ENCODE peak calls at places on chromosomes 1 and 21, in nine cellular contexts. One of them, this sample, is unnamed.
A peak's percentile ranks its signal among the peaks of the same experiment; 100 is the strongest.

GRCh38 chr1:33971018-33971710 is 107.3 kb downstream of the HMGB4 start:
- DNase-seq in left lung: no peak
- DNase-seq in lower lobe of right lung: no peak
- DNase-seq in spleen: no peak
- DNase-seq in cardiac muscle cell: peak; percentile 40
- DNase-seq in IMR-90: peak; percentile 15
- DNase-seq in GM23248: peak; percentile 94
- DNase-seq in tibial nerve: no peak
- DNase-seq in naive thymus-derived CD4-positive, alpha-beta T cell: no peak
- DNase-seq in this sample: no peak

GRCh38 chr1:177912991-177913390 is 56.9 kb downstream of the SEC16B start:
- DNase-seq in lower lobe of right lung: no peak
- DNase-seq in cardiac muscle cell: no peak
- DNase-seq in spleen: no peak
- DNase-seq in left lung: no peak
- DNase-seq in tibial nerve: no peak
- DNase-seq in IMR-90: no peak
- DNase-seq in GM23248: no peak
- DNase-seq in naive thymus-derived CD4-positive, alpha-beta T cell: no peak
- DNase-seq in this sample: no peak

GRCh38 chr1:227546055-227546454 is 17.3 kb upstream of the ZNF678 start:
- DNase-seq in lower lobe of right lung: no peak
- DNase-seq in tibial nerve: no peak
- DNase-seq in cardiac muscle cell: no peak
- DNase-seq in IMR-90: no peak
- DNase-seq in spleen: peak; percentile 67
- DNase-seq in GM23248: no peak
- DNase-seq in left lung: no peak
- DNase-seq in naive thymus-derived CD4-positive, alpha-beta T cell: no peak
- DNase-seq in this sample: no peak

GRCh38 chr1:179447489-179447888 is 81.7 kb downstream of the AXDND1 start:
- DNase-seq in IMR-90: peak; percentile 2
- DNase-seq in GM23248: peak; percentile 23
- DNase-seq in left lung: no peak
- DNase-seq in tibial nerve: no peak
- DNase-seq in spleen: no peak
- DNase-seq in cardiac muscle cell: peak; percentile 8
- DNase-seq in naive thymus-derived CD4-positive, alpha-beta T cell: no peak
- DNase-seq in lower lobe of right lung: no peak
- DNase-seq in this sample: peak; percentile 53

GRCh38 chr1:183694035-183694434 is 40.9 kb upstream of the APOBEC4 start:
- DNase-seq in left lung: no peak
- DNase-seq in IMR-90: no peak
- DNase-seq in GM23248: no peak
- DNase-seq in tibial nerve: no peak
- DNase-seq in lower lobe of right lung: no peak
- DNase-seq in cardiac muscle cell: peak; percentile 36
- DNase-seq in naive thymus-derived CD4-positive, alpha-beta T cell: no peak
- DNase-seq in spleen: no peak
- DNase-seq in this sample: no peak

GRCh38 chr1:106536741-106537140 is 519.7 kb upstream of the PRMT6 start:
- DNase-seq in left lung: no peak
- DNase-seq in tibial nerve: no peak
- DNase-seq in IMR-90: no peak
- DNase-seq in GM23248: peak; percentile 84
- DNase-seq in naive thymus-derived CD4-positive, alpha-beta T cell: no peak
- DNase-seq in cardiac muscle cell: no peak
- DNase-seq in lower lobe of right lung: no peak
- DNase-seq in spleen: no peak
- DNase-seq in this sample: no peak

GRCh38 chr1:53081384-53082066 is 19.5 kb downstream of the PODN start:
- DNase-seq in tibial nerve: no peak
- DNase-seq in GM23248: no peak
- DNase-seq in left lung: no peak
- DNase-seq in lower lobe of right lung: peak; percentile 32
- DNase-seq in cardiac muscle cell: no peak
- DNase-seq in naive thymus-derived CD4-positive, alpha-beta T cell: no peak
- DNase-seq in IMR-90: no peak
- DNase-seq in spleen: peak; percentile 66
- DNase-seq in this sample: no peak

GRCh38 chr1:53068314-53069084 is 6.5 kb downstream of the PODN start:
- DNase-seq in tibial nerve: no peak
- DNase-seq in spleen: no peak
- DNase-seq in GM23248: no peak
- DNase-seq in cardiac muscle cell: no peak
- DNase-seq in naive thymus-derived CD4-positive, alpha-beta T cell: peak; percentile 4
- DNase-seq in lower lobe of right lung: peak; percentile 21
- DNase-seq in left lung: peak; percentile 22
- DNase-seq in IMR-90: no peak
- DNase-seq in this sample: no peak

GRCh38 chr1:150182233-150182632 is 32.5 kb downstream of the PLEKHO1 start:
- DNase-seq in tibial nerve: no peak
- DNase-seq in naive thymus-derived CD4-positive, alpha-beta T cell: no peak
- DNase-seq in spleen: no peak
- DNase-seq in cardiac muscle cell: no peak
- DNase-seq in GM23248: no peak
- DNase-seq in left lung: no peak
- DNase-seq in IMR-90: no peak
- DNase-seq in lower lobe of right lung: no peak
- DNase-seq in this sample: peak; percentile 30

GRCh38 chr1:200896571-200897187 is 2.0 kb downstream of the INAVA start:
- DNase-seq in GM23248: no peak
- DNase-seq in spleen: peak; percentile 33
- DNase-seq in naive thymus-derived CD4-positive, alpha-beta T cell: no peak
- DNase-seq in lower lobe of right lung: peak; percentile 64
- DNase-seq in left lung: peak; percentile 72
- DNase-seq in IMR-90: no peak
- DNase-seq in cardiac muscle cell: peak; percentile 47
- DNase-seq in tibial nerve: no peak
- DNase-seq in this sample: no peak

GRCh38 chr1:119139857-119140176 is 636 bp downstream of the WARS2 start:
- DNase-seq in tibial nerve: no peak
- DNase-seq in lower lobe of right lung: no peak
- DNase-seq in naive thymus-derived CD4-positive, alpha-beta T cell: no peak
- DNase-seq in IMR-90: no peak
- DNase-seq in left lung: peak; percentile 41
- DNase-seq in cardiac muscle cell: no peak
- DNase-seq in spleen: no peak
- DNase-seq in GM23248: no peak
- DNase-seq in this sample: no peak

GRCh38 chr1:121558514-121558913 is 373.7 kb downstream of the SRGAP2C start:
- DNase-seq in left lung: no peak
- DNase-seq in GM23248: peak; percentile 93
- DNase-seq in IMR-90: peak; percentile 90
- DNase-seq in spleen: no peak
- DNase-seq in tibial nerve: no peak
- DNase-seq in naive thymus-derived CD4-positive, alpha-beta T cell: no peak
- DNase-seq in cardiac muscle cell: peak; percentile 75
- DNase-seq in lower lobe of right lung: no peak
- DNase-seq in this sample: no peak

GRCh38 chr1:221097479-221098281 is 218.4 kb downstream of the HLX start:
- DNase-seq in cardiac muscle cell: peak; percentile 92
- DNase-seq in lower lobe of right lung: no peak
- DNase-seq in spleen: no peak
- DNase-seq in GM23248: peak; percentile 94
- DNase-seq in tibial nerve: peak; percentile 43
- DNase-seq in left lung: no peak
- DNase-seq in IMR-90: peak; percentile 88
- DNase-seq in naive thymus-derived CD4-positive, alpha-beta T cell: no peak
- DNase-seq in this sample: no peak

GRCh38 chr1:31405578-31406245 is 7.3 kb upstream of the SERINC2 start:
- DNase-seq in cardiac muscle cell: no peak
- DNase-seq in naive thymus-derived CD4-positive, alpha-beta T cell: no peak
- DNase-seq in GM23248: no peak
- DNase-seq in spleen: no peak
- DNase-seq in tibial nerve: no peak
- DNase-seq in lower lobe of right lung: no peak
- DNase-seq in left lung: no peak
- DNase-seq in IMR-90: no peak
- DNase-seq in this sample: no peak

GRCh38 chr1:41773144-41773571 is 145.6 kb downstream of the HIVEP3 start:
- DNase-seq in spleen: no peak
- DNase-seq in cardiac muscle cell: peak; percentile 89
- DNase-seq in tibial nerve: peak; percentile 62
- DNase-seq in IMR-90: peak; percentile 80
- DNase-seq in naive thymus-derived CD4-positive, alpha-beta T cell: no peak
- DNase-seq in lower lobe of right lung: no peak
- DNase-seq in left lung: no peak
- DNase-seq in GM23248: peak; percentile 91
- DNase-seq in this sample: no peak

GRCh38 chr1:113219377-113219776 is 146.4 kb downstream of the LRIG2 start:
- DNase-seq in cardiac muscle cell: no peak
- DNase-seq in IMR-90: no peak
- DNase-seq in lower lobe of right lung: no peak
- DNase-seq in GM23248: no peak
- DNase-seq in naive thymus-derived CD4-positive, alpha-beta T cell: no peak
- DNase-seq in tibial nerve: no peak
- DNase-seq in left lung: no peak
- DNase-seq in spleen: no peak
- DNase-seq in this sample: peak; percentile 30

GRCh38 chr1:113217447-113218208 is 144.6 kb downstream of the LRIG2 start:
- DNase-seq in lower lobe of right lung: no peak
- DNase-seq in naive thymus-derived CD4-positive, alpha-beta T cell: no peak
- DNase-seq in spleen: no peak
- DNase-seq in left lung: no peak
- DNase-seq in IMR-90: no peak
- DNase-seq in cardiac muscle cell: no peak
- DNase-seq in tibial nerve: no peak
- DNase-seq in GM23248: no peak
- DNase-seq in this sample: no peak

GRCh38 chr1:113211467-113211866 is 138.5 kb downstream of the LRIG2 start:
- DNase-seq in GM23248: no peak
- DNase-seq in lower lobe of right lung: no peak
- DNase-seq in naive thymus-derived CD4-positive, alpha-beta T cell: no peak
- DNase-seq in left lung: no peak
- DNase-seq in IMR-90: no peak
- DNase-seq in spleen: no peak
- DNase-seq in tibial nerve: no peak
- DNase-seq in cardiac muscle cell: no peak
- DNase-seq in this sample: no peak

GRCh38 chr1:113216664-113217063 is 143.7 kb downstream of the LRIG2 start:
- DNase-seq in tibial nerve: no peak
- DNase-seq in GM23248: no peak
- DNase-seq in IMR-90: no peak
- DNase-seq in left lung: no peak
- DNase-seq in naive thymus-derived CD4-positive, alpha-beta T cell: no peak
- DNase-seq in spleen: no peak
- DNase-seq in lower lobe of right lung: no peak
- DNase-seq in cardiac muscle cell: no peak
- DNase-seq in this sample: no peak

DNA sequence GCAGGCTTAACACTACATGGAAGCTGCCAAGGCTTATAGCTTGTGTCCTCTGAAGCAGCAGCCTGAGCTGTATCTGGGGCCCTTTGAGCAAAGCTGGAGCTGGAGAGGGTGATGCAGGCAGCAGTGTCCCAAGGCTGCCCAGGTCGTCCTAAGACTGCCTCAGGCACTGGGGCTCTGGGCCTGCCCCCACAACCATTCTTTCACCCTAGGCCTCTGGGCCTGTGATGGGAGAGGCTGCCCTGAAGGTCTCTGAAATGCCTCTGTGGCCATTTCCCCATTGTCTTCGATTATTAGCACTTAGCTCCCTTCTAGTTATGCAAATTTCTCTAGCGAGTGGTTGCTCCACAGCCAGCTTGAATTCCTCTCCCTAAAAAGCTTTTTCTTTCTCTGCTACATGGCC is 142.0 kb downstream of the LRIG2 start:
- DNase-seq in lower lobe of right lung: no peak
- DNase-seq in IMR-90: no peak
- DNase-seq in left lung: no peak
- DNase-seq in tibial nerve: no peak
- DNase-seq in naive thymus-derived CD4-positive, alpha-beta T cell: no peak
- DNase-seq in cardiac muscle cell: no peak
- DNase-seq in spleen: no peak
- DNase-seq in GM23248: no peak
- DNase-seq in this sample: no peak
- H3K4me3 ChIP-seq in lower lobe of right lung: no peak overlapping the region
- H3K4me3 ChIP-seq in IMR-90: no peak overlapping the region
- H3K4me3 ChIP-seq in left lung: no peak overlapping the region
- H3K4me3 ChIP-seq in tibial nerve: no peak overlapping the region
- H3K4me3 ChIP-seq in naive thymus-derived CD4-positive, alpha-beta T cell: no peak overlapping the region
- H3K4me3 ChIP-seq in cardiac muscle cell: no peak overlapping the region
- H3K4me3 ChIP-seq in spleen: no peak overlapping the region
- H3K4me3 ChIP-seq in GM23248: no peak overlapping the region
- H3K4me3 ChIP-seq in this sample: no peak overlapping the region

GRCh38 chr1:233614173-233614742 is 352 bp downstream of the KCNK1 start:
- DNase-seq in spleen: no peak
- DNase-seq in IMR-90: peak; percentile 19
- DNase-seq in lower lobe of right lung: peak; percentile 51
- DNase-seq in naive thymus-derived CD4-positive, alpha-beta T cell: no peak
- DNase-seq in GM23248: peak; percentile 84
- DNase-seq in cardiac muscle cell: peak; percentile 64
- DNase-seq in left lung: peak; percentile 41
- DNase-seq in tibial nerve: no peak
- DNase-seq in this sample: no peak
- H3K4me1 ChIP-seq in spleen: peaks cover 13% of the 10 kb centered on the region
- H3K4me1 ChIP-seq in IMR-90: no peaks in the 10 kb centered on the region
- H3K4me1 ChIP-seq in lower lobe of right lung: no peaks in the 10 kb centered on the region
- H3K4me1 ChIP-seq in naive thymus-derived CD4-positive, alpha-beta T cell: no peaks in the 10 kb centered on the region
- H3K4me1 ChIP-seq in GM23248: peaks cover 3% of the 10 kb centered on the region
- H3K4me1 ChIP-seq in cardiac muscle cell: peaks cover 4% of the 10 kb centered on the region
- H3K4me1 ChIP-seq in left lung: no peaks in the 10 kb centered on the region
- H3K4me1 ChIP-seq in tibial nerve: no peaks in the 10 kb centered on the region
- H3K4me1 ChIP-seq in this sample: peaks cover 19% of the 10 kb centered on the region

DNA sequence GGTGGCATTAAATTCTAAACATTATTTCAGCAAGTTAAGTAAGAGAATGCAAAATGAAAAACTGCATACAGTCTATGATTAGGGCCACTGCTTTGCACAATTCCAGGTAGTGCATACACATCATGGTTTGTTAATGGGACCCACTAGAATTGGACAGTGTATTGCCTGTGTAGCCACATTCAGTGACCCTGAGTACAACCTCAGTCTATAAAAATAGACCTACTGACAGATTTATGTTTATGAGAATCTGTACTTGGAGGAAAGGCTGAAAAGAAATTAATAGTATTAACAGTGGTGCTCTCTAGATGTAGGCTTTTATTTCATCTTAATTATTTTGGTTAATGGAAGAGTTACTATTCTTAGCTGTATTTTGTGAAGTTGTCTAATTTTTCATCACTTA is 18.8 kb downstream of the UAP1 start:
- DNase-seq in spleen: no peak
- DNase-seq in naive thymus-derived CD4-positive, alpha-beta T cell: no peak
- DNase-seq in tibial nerve: no peak
- DNase-seq in GM23248: no peak
- DNase-seq in IMR-90: no peak
- DNase-seq in cardiac muscle cell: no peak
- DNase-seq in left lung: no peak
- DNase-seq in lower lobe of right lung: no peak
- DNase-seq in this sample: no peak
- H3K36me3 ChIP-seq in spleen: no peaks in the 10 kb centered on the region
- H3K36me3 ChIP-seq in naive thymus-derived CD4-positive, alpha-beta T cell: peaks cover 3% of the 10 kb centered on the region
- H3K36me3 ChIP-seq in tibial nerve: no peaks in the 10 kb centered on the region
- H3K36me3 ChIP-seq in GM23248: peaks cover 94% of the 10 kb centered on the region
- H3K36me3 ChIP-seq in IMR-90: peaks cover 28% of the 10 kb centered on the region
- H3K36me3 ChIP-seq in cardiac muscle cell: peaks cover 5% of the 10 kb centered on the region
- H3K36me3 ChIP-seq in left lung: peaks cover 62% of the 10 kb centered on the region
- H3K36me3 ChIP-seq in lower lobe of right lung: peaks cover 56% of the 10 kb centered on the region
- H3K36me3 ChIP-seq in this sample: peaks cover 30% of the 10 kb centered on the region

DNA sequence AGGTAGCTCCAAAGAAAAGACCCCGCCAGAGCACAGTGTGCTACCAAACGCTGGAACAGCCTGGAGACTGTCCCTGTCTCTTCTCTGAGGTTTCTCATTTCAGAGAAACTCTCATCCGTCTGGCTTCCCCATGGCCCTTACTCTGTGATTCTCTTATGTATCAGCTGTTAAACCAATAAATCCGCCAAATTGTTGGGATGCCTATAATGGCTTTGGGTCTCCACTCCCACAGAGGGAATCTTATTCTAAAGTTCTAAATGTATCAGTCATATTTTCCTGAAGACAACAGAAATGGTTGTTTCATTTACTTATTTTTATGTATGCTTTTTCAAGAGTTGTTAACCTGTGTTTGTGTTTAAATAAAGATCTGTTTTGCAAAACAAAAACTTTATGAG is 4.0 kb downstream of the ERG start:
- DNase-seq in GM23248: no peak
- DNase-seq in naive thymus-derived CD4-positive, alpha-beta T cell: no peak
- DNase-seq in lower lobe of right lung: no peak
- DNase-seq in spleen: no peak
- DNase-seq in tibial nerve: no peak
- DNase-seq in cardiac muscle cell: no peak
- DNase-seq in left lung: no peak
- DNase-seq in IMR-90: no peak
- DNase-seq in this sample: no peak
- H3K4me3 ChIP-seq in GM23248: no peak overlapping the region
- H3K4me3 ChIP-seq in naive thymus-derived CD4-positive, alpha-beta T cell: no peak overlapping the region
- H3K4me3 ChIP-seq in lower lobe of right lung: peak overlapping the region; percentile 54
- H3K4me3 ChIP-seq in spleen: peak overlapping the region; percentile 69
- H3K4me3 ChIP-seq in tibial nerve: no peak overlapping the region
- H3K4me3 ChIP-seq in cardiac muscle cell: no peak overlapping the region
- H3K4me3 ChIP-seq in left lung: no peak overlapping the region
- H3K4me3 ChIP-seq in IMR-90: no peak overlapping the region
- H3K4me3 ChIP-seq in this sample: no peak overlapping the region

This sample was measured in HAP-1.